ENCODE peak calls at places on chromosomes 12 and 14, in four cellular contexts. L is astrocyte, A is COLO829, K is NCI-H748 treated with DMSO at 0.1 percent for 48 hours. Z is an unnamed sample.

GRCh38 chr14:99560946-99561683 is 42.9 kb downstream of the CCDC85C start:
- DNase-seq in L (no peak), A (no peak), K (no peak), Z (no peak)

GRCh38 chr12:72011374-72011773 is 72.7 kb downstream of the TPH2 start:
- DNase-seq in L (peak), A (no peak), K (no peak), Z (no peak)

GRCh38 chr14:84087986-84088531 is 1441.9 kb upstream of the FLRT2 start:
- DNase-seq in L (no peak), A (no peak), K (no peak), Z (no peak)

GRCh38 chr14:73452341-73453191 is 5.8 kb downstream of the NUMB start:
- DNase-seq in L (peak), A (no peak), K (no peak), Z (no peak)

GRCh38 chr12:7112041-7112440 is 3.0 kb upstream of the C1RL start:
- DNase-seq in L (no peak), A (no peak), K (no peak), Z (no peak)

GRCh38 chr14:57302883-57303282 is 34.1 kb downstream of the AP5M1 start:
- DNase-seq in L (no peak), A (no peak), K (no peak), Z (no peak)

GRCh38 chr12:6180300-6181051 is 19.7 kb upstream of the CD9 start:
- DNase-seq in L (peak), A (no peak), K (no peak), Z (no peak)

GRCh38 chr12:31517994-31518393 is 72.9 kb downstream of the DENND5B start:
- DNase-seq in L (peak), A (no peak), K (peak), Z (no peak)

GRCh38 chr12:31929140-31929526 is 30.1 kb upstream of the RESF1 start:
- DNase-seq in L (no peak), A (no peak), K (no peak), Z (no peak)

GRCh38 chr12:13597166-13597565 is 384.2 kb downstream of the GRIN2B start:
- DNase-seq in L (no peak), A (no peak), K (no peak), Z (no peak)

GRCh38 chr14:95442633-95443021 is 73.8 kb downstream of the SYNE3 start:
- DNase-seq in L (peak), A (peak), K (peak), Z (peak)

GRCh38 chr14:67675219-67675582 is 769 bp upstream of the VTI1B start:
- DNase-seq in L (no peak), A (no peak), K (no peak), Z (no peak)

Z was measured in stimulated activated naive CD4-positive, alpha-beta T cell treated with Interleukin-2 at 50 U/mL for 16 hours.